ENCODE peak calls at places on chromosomes 2 and 18, in four cellular contexts. One of them, this sample, is unnamed.

GRCh38 chr2:136527560-136527959 is 237.8 kb upstream of the THSD7B start:
- DNase-seq in brain microvascular endothelial cell: peak; percentile 11
- DNase-seq in vagina: no peak
- DNase-seq in astrocyte of the spinal cord: no peak
- DNase-seq in this sample: peak; percentile 0

GRCh38 chr2:185402474-185402873 is 336.1 kb upstream of the FSIP2 start:
- DNase-seq in astrocyte of the spinal cord: no peak
- DNase-seq in vagina: no peak
- DNase-seq in brain microvascular endothelial cell: no peak
- DNase-seq in this sample: no peak

GRCh38 chr2:109703076-109703475 is 88.9 kb downstream of the SOWAHC start:
- DNase-seq in brain microvascular endothelial cell: no peak
- DNase-seq in vagina: no peak
- DNase-seq in astrocyte of the spinal cord: no peak
- DNase-seq in this sample: peak; percentile 33

GRCh38 chr18:74513149-74513882 is 17.2 kb downstream of the CNDP2 start:
- DNase-seq in astrocyte of the spinal cord: no peak
- DNase-seq in vagina: peak; percentile 90
- DNase-seq in brain microvascular endothelial cell: no peak
- DNase-seq in this sample: no peak

GRCh38 chr2:197234792-197235191 is 75.8 kb downstream of the ANKRD44 start:
- DNase-seq in astrocyte of the spinal cord: no peak
- DNase-seq in vagina: no peak
- DNase-seq in brain microvascular endothelial cell: no peak
- DNase-seq in this sample: no peak

GRCh38 chr2:102239344-102239743 is 52.5 kb downstream of the IL1RL2 start:
- DNase-seq in brain microvascular endothelial cell: no peak
- DNase-seq in vagina: no peak
- DNase-seq in astrocyte of the spinal cord: no peak
- DNase-seq in this sample: no peak

GRCh38 chr2:152167070-152167469 is 8.5 kb downstream of the STAM2 start:
- DNase-seq in astrocyte of the spinal cord: no peak
- DNase-seq in vagina: no peak
- DNase-seq in brain microvascular endothelial cell: no peak
- DNase-seq in this sample: no peak

GRCh38 chr2:153354406-153354805 is 124.2 kb downstream of the RPRM start:
- DNase-seq in vagina: no peak
- DNase-seq in brain microvascular endothelial cell: no peak
- DNase-seq in astrocyte of the spinal cord: peak; percentile 26
- DNase-seq in this sample: no peak

GRCh38 chr2:170162261-170162612 is 15.7 kb upstream of the MYO3B start:
- DNase-seq in astrocyte of the spinal cord: peak; percentile 20
- DNase-seq in vagina: no peak
- DNase-seq in brain microvascular endothelial cell: no peak
- DNase-seq in this sample: peak; percentile 52

GRCh38 chr2:26969089-26969844 is 1.2 kb upstream of the MAPRE3 start:
- DNase-seq in astrocyte of the spinal cord: peak; percentile 11
- DNase-seq in brain microvascular endothelial cell: peak; percentile 21
- DNase-seq in vagina: no peak
- DNase-seq in this sample: no peak

GRCh38 chr2:191917430-191917881 is 70.6 kb upstream of the CAVIN2 start:
- DNase-seq in brain microvascular endothelial cell: no peak
- DNase-seq in astrocyte of the spinal cord: no peak
- DNase-seq in vagina: no peak
- DNase-seq in this sample: no peak

GRCh38 chr2:239189711-239190131 is 211.1 kb downstream of the HDAC4 start:
- DNase-seq in brain microvascular endothelial cell: no peak
- DNase-seq in vagina: no peak
- DNase-seq in astrocyte of the spinal cord: no peak
- DNase-seq in this sample: no peak

GRCh38 chr18:79938196-79938595 is 13.3 kb downstream of the SLC66A2 start:
- DNase-seq in astrocyte of the spinal cord: no peak
- DNase-seq in brain microvascular endothelial cell: no peak
- DNase-seq in vagina: no peak
- DNase-seq in this sample: no peak

GRCh38 chr2:568639-568963 is 108.6 kb downstream of the TMEM18 start:
- DNase-seq in brain microvascular endothelial cell: no peak
- DNase-seq in vagina: no peak
- DNase-seq in astrocyte of the spinal cord: no peak
- DNase-seq in this sample: no peak
- H3K4me3 ChIP-seq in brain microvascular endothelial cell: no peak overlapping the region
- H3K4me3 ChIP-seq in vagina: peak overlapping the region; percentile 4
- H3K4me3 ChIP-seq in astrocyte of the spinal cord: no peak overlapping the region
- H3K4me3 ChIP-seq in this sample: no peak overlapping the region

DNA sequence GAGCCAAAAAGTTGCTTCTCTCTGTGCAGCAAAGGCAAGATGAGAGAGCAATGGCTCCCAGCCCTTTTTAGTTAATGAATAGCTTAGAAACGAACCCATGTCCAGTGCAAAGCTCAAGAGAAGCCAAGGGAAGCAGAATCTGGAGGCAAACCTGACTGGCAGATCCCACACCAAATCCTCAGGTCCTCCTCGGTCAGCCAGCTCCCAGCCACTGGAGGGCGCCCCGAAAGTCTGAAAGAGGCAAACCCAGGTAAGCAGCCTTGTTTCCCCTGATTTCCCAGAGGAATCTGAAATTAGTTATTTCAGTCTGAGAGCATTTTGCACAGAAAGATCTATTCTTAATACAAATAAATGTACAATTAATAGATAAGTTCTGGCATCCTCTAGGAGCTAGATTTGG is 71.3 kb upstream of the PID1 start:
- DNase-seq in brain microvascular endothelial cell: no peak
- DNase-seq in vagina: no peak
- DNase-seq in astrocyte of the spinal cord: peak; percentile 29
- DNase-seq in this sample: peak; percentile 50
- TF ChIP-seq CTCF in brain microvascular endothelial cell: peak; percentile 54
- TF ChIP-seq CTCF in vagina: no peak
- TF ChIP-seq CTCF in astrocyte of the spinal cord: peak; percentile 77
- TF ChIP-seq CTCF in this sample: peak; percentile 66

GRCh38 chr2:62415019-62415431 is 91.0 kb downstream of the TMEM17 start:
- DNase-seq in astrocyte of the spinal cord: no peak
- DNase-seq in brain microvascular endothelial cell: no peak
- DNase-seq in vagina: no peak
- DNase-seq in this sample: no peak

GRCh38 chr2:62413116-62413663 is 92.8 kb downstream of the TMEM17 start:
- DNase-seq in brain microvascular endothelial cell: no peak
- DNase-seq in vagina: no peak
- DNase-seq in astrocyte of the spinal cord: no peak
- DNase-seq in this sample: no peak

GRCh38 chr2:62410926-62411456 is 95.0 kb downstream of the TMEM17 start:
- DNase-seq in vagina: no peak
- DNase-seq in astrocyte of the spinal cord: peak; percentile 3
- DNase-seq in brain microvascular endothelial cell: no peak
- DNase-seq in this sample: no peak

GRCh38 chr2:62410015-62410453 is 96.0 kb downstream of the TMEM17 start:
- DNase-seq in brain microvascular endothelial cell: no peak
- DNase-seq in astrocyte of the spinal cord: peak; percentile 8
- DNase-seq in vagina: no peak
- DNase-seq in this sample: no peak

DNA sequence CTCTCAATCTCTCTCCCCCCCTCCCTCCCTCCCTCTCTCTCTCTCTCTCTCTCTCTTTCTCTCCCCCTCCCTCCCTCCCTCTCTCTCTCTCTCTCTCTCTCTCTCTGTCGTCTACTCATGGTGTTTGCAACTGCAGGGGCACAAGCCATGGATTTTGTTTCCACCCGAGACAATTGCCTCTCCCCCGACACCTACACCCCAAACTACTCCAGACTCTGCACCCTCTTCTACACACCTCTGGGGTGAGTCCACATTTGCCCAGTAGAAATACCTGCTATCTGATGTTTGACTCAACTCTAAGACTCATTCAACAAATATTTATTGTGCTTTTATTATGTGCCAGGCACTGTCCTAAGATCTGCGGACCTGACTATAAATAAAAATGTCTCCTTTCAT is 93.7 kb downstream of the TMEM17 start:
- DNase-seq in vagina: no peak
- DNase-seq in brain microvascular endothelial cell: no peak
- DNase-seq in astrocyte of the spinal cord: peak; percentile 27
- DNase-seq in this sample: no peak
- H3K4me3 ChIP-seq in vagina: no peak overlapping the region
- H3K4me3 ChIP-seq in brain microvascular endothelial cell: no peak overlapping the region
- H3K4me3 ChIP-seq in astrocyte of the spinal cord: no peak overlapping the region
- H3K4me3 ChIP-seq in this sample: no peak overlapping the region

DNA sequence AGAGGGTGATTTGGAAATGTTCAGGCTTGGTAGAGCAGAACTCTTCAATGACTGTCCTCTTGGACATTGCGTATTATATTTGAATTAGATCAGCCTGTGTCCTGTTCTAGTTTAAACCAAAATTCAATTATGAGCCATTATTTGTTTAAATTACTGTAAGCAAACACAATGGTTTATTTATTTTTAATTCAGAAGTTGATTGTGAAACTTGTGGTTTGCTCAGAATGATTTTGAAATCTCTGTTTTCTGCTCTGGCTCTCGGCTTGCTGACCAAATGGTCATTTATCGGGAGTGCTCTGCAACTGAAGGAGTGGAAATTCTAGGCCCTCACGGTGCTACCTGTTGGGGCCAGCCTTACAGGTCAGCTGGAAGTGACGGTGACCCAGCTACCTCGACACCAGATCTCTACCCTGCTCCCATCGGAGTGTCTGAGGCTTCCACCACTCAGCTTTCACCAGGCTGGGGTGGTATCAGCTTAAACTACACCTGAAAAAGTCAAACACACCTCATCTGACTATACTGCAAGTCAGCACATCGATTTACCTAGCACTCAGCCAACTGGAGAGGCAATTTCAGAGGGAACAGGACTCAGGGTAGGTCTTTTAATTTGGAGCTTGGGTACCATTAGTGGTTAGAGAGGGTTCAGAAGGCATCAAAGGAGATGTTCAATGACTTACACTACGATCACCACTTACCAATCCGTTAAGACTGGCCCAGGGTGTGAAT is 36.8 kb upstream of the GPD2 start:
- DNase-seq in astrocyte of the spinal cord: peak; percentile 3
- DNase-seq in vagina: no peak
- DNase-seq in brain microvascular endothelial cell: no peak
- DNase-seq in this sample: peak; percentile 26
- TF ChIP-seq CTCF in astrocyte of the spinal cord: no peak
- TF ChIP-seq CTCF in vagina: no peak
- TF ChIP-seq CTCF in brain microvascular endothelial cell: no peak
- TF ChIP-seq CTCF in this sample: no peak

DNA sequence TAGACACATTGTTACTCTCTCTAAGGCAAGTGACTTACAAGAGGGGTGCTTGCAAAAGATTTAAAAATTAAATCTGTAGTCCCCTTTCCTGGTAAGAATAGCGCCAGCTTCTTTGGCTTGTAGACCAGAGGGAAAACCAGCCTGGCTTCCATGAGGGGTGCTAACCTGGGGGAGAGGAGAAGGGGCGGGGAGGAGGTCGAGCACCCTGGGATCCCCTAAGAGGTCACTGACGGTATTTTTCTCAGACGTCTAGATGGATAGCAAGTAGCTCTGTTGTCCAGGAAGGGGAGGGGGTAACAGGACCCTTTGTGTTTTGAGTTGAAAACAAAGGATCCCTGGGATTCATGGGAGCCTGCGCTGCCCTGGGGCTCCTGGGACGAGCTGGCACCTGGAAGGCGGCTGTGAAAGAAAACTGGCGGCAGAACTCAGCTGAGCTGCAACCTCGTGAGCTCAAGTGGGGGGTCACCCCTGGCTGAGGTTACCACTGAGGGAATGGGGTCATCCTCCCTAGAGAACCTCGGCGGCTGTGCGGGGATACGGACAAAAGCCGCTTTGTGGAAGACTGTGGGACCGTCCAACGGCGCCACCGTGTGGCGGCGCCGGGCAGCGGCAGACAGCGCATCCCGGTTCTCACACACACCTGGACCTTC is 37.8 kb upstream of the MRPL19 start:
- DNase-seq in astrocyte of the spinal cord: peak; percentile 55
- DNase-seq in vagina: peak; percentile 58
- DNase-seq in brain microvascular endothelial cell: peak; percentile 53
- DNase-seq in this sample: peak; percentile 58
- H3K4me3 ChIP-seq in astrocyte of the spinal cord: peak overlapping the region; percentile 18
- H3K4me3 ChIP-seq in vagina: no peak overlapping the region
- H3K4me3 ChIP-seq in brain microvascular endothelial cell: peak overlapping the region; percentile 45
- H3K4me3 ChIP-seq in this sample: peak overlapping the region; percentile 34

GRCh38 chr2:73985318-73986084 is 791 bp downstream of the TET3 start:
- DNase-seq in astrocyte of the spinal cord: no peak
- DNase-seq in brain microvascular endothelial cell: no peak
- DNase-seq in vagina: no peak
- DNase-seq in this sample: peak; percentile 60
- TF ChIP-seq CTCF in astrocyte of the spinal cord: no peak
- TF ChIP-seq CTCF in brain microvascular endothelial cell: no peak
- TF ChIP-seq CTCF in vagina: no peak
- TF ChIP-seq CTCF in this sample: no peak

GRCh38 chr2:222043897-222044296 is 254.9 kb downstream of the PAX3 start:
- DNase-seq in astrocyte of the spinal cord: no peak
- DNase-seq in vagina: no peak
- DNase-seq in brain microvascular endothelial cell: no peak
- DNase-seq in this sample: no peak
- H3K4me3 ChIP-seq in astrocyte of the spinal cord: no peak overlapping the region
- H3K4me3 ChIP-seq in vagina: no peak overlapping the region
- H3K4me3 ChIP-seq in brain microvascular endothelial cell: no peak overlapping the region
- H3K4me3 ChIP-seq in this sample: no peak overlapping the region

GRCh38 chr2:157055660-157056199 is 201.8 kb upstream of the GALNT5 start:
- DNase-seq in astrocyte of the spinal cord: peak; percentile 71
- DNase-seq in brain microvascular endothelial cell: peak; percentile 46
- DNase-seq in vagina: no peak
- DNase-seq in this sample: peak; percentile 82
- TF ChIP-seq CTCF in astrocyte of the spinal cord: peak; percentile 60
- TF ChIP-seq CTCF in brain microvascular endothelial cell: peak; percentile 36
- TF ChIP-seq CTCF in vagina: peak; percentile 8
- TF ChIP-seq CTCF in this sample: peak; percentile 65

GRCh38 chr2:180983468-180984388 is 3.3 kb downstream of the UBE2E3 start:
- DNase-seq in astrocyte of the spinal cord: peak; percentile 79
- DNase-seq in brain microvascular endothelial cell: peak; percentile 58
- DNase-seq in vagina: no peak
- DNase-seq in this sample: peak; percentile 69
- H3K4me3 ChIP-seq in astrocyte of the spinal cord: peak overlapping the region; percentile 3
- H3K4me3 ChIP-seq in brain microvascular endothelial cell: peak overlapping the region; percentile 29
- H3K4me3 ChIP-seq in vagina: no peak overlapping the region
- H3K4me3 ChIP-seq in this sample: no peak overlapping the region

GRCh38 chr2:8629402-8629801 is 52.5 kb upstream of the ID2 start:
- DNase-seq in brain microvascular endothelial cell: no peak
- DNase-seq in astrocyte of the spinal cord: no peak
- DNase-seq in vagina: no peak
- DNase-seq in this sample: no peak

GRCh38 chr2:8628870-8629209 is 53.0 kb upstream of the ID2 start:
- DNase-seq in astrocyte of the spinal cord: no peak
- DNase-seq in brain microvascular endothelial cell: no peak
- DNase-seq in vagina: no peak
- DNase-seq in this sample: no peak

GRCh38 chr2:8627019-8627691 is 54.7 kb upstream of the ID2 start:
- DNase-seq in vagina: no peak
- DNase-seq in astrocyte of the spinal cord: no peak
- DNase-seq in brain microvascular endothelial cell: no peak
- DNase-seq in this sample: no peak

GRCh38 chr2:8627692-8628085 is 54.2 kb upstream of the ID2 start:
- DNase-seq in brain microvascular endothelial cell: no peak
- DNase-seq in vagina: no peak
- DNase-seq in astrocyte of the spinal cord: no peak
- DNase-seq in this sample: no peak

GRCh38 chr2:8628179-8628869 is 53.5 kb upstream of the ID2 start:
- DNase-seq in astrocyte of the spinal cord: no peak
- DNase-seq in brain microvascular endothelial cell: no peak
- DNase-seq in vagina: no peak
- DNase-seq in this sample: no peak
- TF ChIP-seq CTCF in astrocyte of the spinal cord: no peak
- TF ChIP-seq CTCF in brain microvascular endothelial cell: no peak
- TF ChIP-seq CTCF in vagina: no peak
- TF ChIP-seq CTCF in this sample: no peak